ENCODE peak calls at places on chromosomes 4 and X, in nine cellular contexts. T is PC-3, M is cardiac muscle cell, S is progenitor cell of endocrine pancreas, U is GM12865, O is tibial nerve, G is fibroblast of pulmonary artery, F is right atrium auricular region, A is esophagus squamous epithelium. Q is an unnamed sample.

GRCh38 chr4:154551872-154552686 is 1.9 kb upstream of the PLRG1 start:
- DNase-seq in T (peak), U (peak), S (peak), O (peak), F (peak), A (peak), M (peak), G (peak), Q (peak)

GRCh38 chr4:150297861-150298474 is 219.7 kb downstream of the DCLK2 start:
- DNase-seq in O (no peak), S (no peak), M (peak), A (no peak), T (peak), F (no peak), U (peak), G (peak), Q (peak)

GRCh38 chr4:73600917-73601316 is 19.3 kb downstream of the RASSF6 start:
- DNase-seq in S (no peak), A (no peak), O (no peak), T (no peak), U (no peak), M (peak), F (no peak), G (peak), Q (no peak)

GRCh38 chrX:39983715-39984114 is 114.0 kb downstream of the BCOR start:
- DNase-seq in A (no peak), O (no peak), U (no peak), G (peak), S (no peak), T (no peak), M (peak), F (no peak), Q (no peak)

GRCh38 chrX:65587616-65588526 is 53.3 kb upstream of the LAS1L start:
- DNase-seq in U (no peak), T (peak), S (no peak), F (peak), G (peak), A (no peak), O (peak), M (peak), Q (no peak)

GRCh38 chrX:136658151-136658550 is 10.2 kb downstream of the CD40LG start:
- DNase-seq in T (no peak), F (no peak), O (no peak), M (no peak), U (peak), A (no peak), G (no peak), S (no peak), Q (no peak)

GRCh38 chr4:9792381-9792780 is 10.9 kb downstream of the DRD5 start:
- DNase-seq in A (no peak), T (no peak), S (no peak), F (no peak), M (no peak), U (no peak), O (no peak), G (no peak), Q (no peak)

GRCh38 chr4:99863804-99864203 is 30.4 kb downstream of the LAMTOR3 start:
- DNase-seq in T (peak), M (peak), A (no peak), O (no peak), S (no peak), G (peak), U (no peak), F (no peak), Q (no peak)

GRCh38 chrX:120456973-120457372 is 12.1 kb downstream of the LAMP2 start:
- DNase-seq in F (no peak), T (peak), U (peak), O (no peak), M (no peak), A (no peak), G (no peak), S (no peak), Q (no peak)

GRCh38 chrX:132077414-132077813 is 50.4 kb downstream of the FRMD7 start:
- DNase-seq in F (no peak), O (no peak), T (no peak), S (no peak), M (no peak), A (no peak), G (no peak), U (no peak), Q (no peak)

GRCh38 chr4:144709159-144709558 is 63.2 kb downstream of the HHIP start:
- DNase-seq in G (peak), F (no peak), U (no peak), O (no peak), M (peak), A (no peak), S (no peak), T (peak), Q (no peak)

GRCh38 chrX:9539611-9540387 is 74.9 kb downstream of the TBL1X start:
- DNase-seq in M (no peak), F (no peak), A (no peak), O (no peak), S (no peak), T (no peak), U (no peak), G (no peak), Q (no peak)

GRCh38 chr4:67714248-67714583 is 13.3 kb upstream of the UBA6 start:
- DNase-seq in G (no peak), M (peak), T (no peak), O (no peak), U (peak), F (no peak), S (no peak), A (no peak), Q (no peak)

GRCh38 chr4:138192113-138192512 is 50.0 kb downstream of the SLC7A11 start:
- DNase-seq in O (no peak), T (peak), M (no peak), A (no peak), G (no peak), S (no peak), F (no peak), U (peak), Q (no peak)

GRCh38 chr4:81412941-81413488 is 58.7 kb downstream of the RASGEF1B start:
- DNase-seq in O (no peak), S (no peak), T (no peak), A (no peak), M (no peak), F (no peak), G (no peak), U (no peak), Q (no peak)

GRCh38 chr4:84498203-84499026 is 677 bp downstream of the NKX6-1 start:
- DNase-seq in T (peak), G (peak), A (no peak), M (peak), F (no peak), S (no peak), O (no peak), U (no peak), Q (no peak)

GRCh38 chr4:52976523-52977230 is 114.6 kb downstream of the RASL11B start:
- DNase-seq in O (no peak), A (no peak), U (no peak), S (no peak), G (no peak), T (no peak), M (no peak), F (no peak), Q (no peak)

GRCh38 chrX:134210465-134210864 is 26.5 kb upstream of the CCDC160 start:
- DNase-seq in A (no peak), F (no peak), S (no peak), G (no peak), O (no peak), M (no peak), U (no peak), T (no peak), Q (no peak)

GRCh38 chr4:187996502-187997177 is 1.1 kb downstream of the ZFP42 start:
- DNase-seq in U (no peak), M (peak), O (no peak), F (no peak), T (no peak), A (no peak), G (no peak), S (no peak), Q (no peak)

GRCh38 chr4:56742080-56742871 is 61.2 kb upstream of the HOPX start:
- DNase-seq in T (peak), F (no peak), O (no peak), A (no peak), M (peak), S (no peak), U (no peak), G (no peak), Q (no peak)

GRCh38 chr4:185328586-185328985 is 67.1 kb downstream of the LRP2BP start:
- DNase-seq in F (no peak), G (no peak), O (no peak), T (no peak), S (no peak), U (no peak), M (no peak), A (no peak), Q (no peak)

GRCh38 chrX:32525234-32525633 is 686.1 kb downstream of the DMD start:
- DNase-seq in A (no peak), O (no peak), U (no peak), T (no peak), F (no peak), G (no peak), S (no peak), M (no peak), Q (no peak)

GRCh38 chrX:29903365-29903764 is 312.0 kb upstream of the MAGEB2 start:
- DNase-seq in U (no peak), S (no peak), T (peak), O (no peak), M (peak), G (peak), F (no peak), A (no peak), Q (no peak)

GRCh38 chr4:88283661-88284377 is 542 bp downstream of the PPM1K start:
- DNase-seq in O (peak), A (peak), F (peak), S (peak), M (peak), T (peak), U (peak), G (peak), Q (peak)

GRCh38 chr4:108774809-108775530 is 12.1 kb upstream of the ETNPPL start:
- DNase-seq in A (no peak), S (no peak), G (no peak), T (no peak), O (no peak), M (no peak), F (no peak), U (no peak), Q (no peak)
- TF ChIP-seq CTCF in A (no peak), S (no peak), G (no peak), T (no peak), O (no peak), M (no peak), F (peak), U (no peak), Q (peak)

GRCh38 chr4:6343950-6344408 is 74.3 kb downstream of the WFS1 start:
- DNase-seq in G (peak), S (no peak), T (peak), O (no peak), M (no peak), A (no peak), U (peak), F (no peak), Q (no peak)
- TF ChIP-seq CTCF in G (no peak), S (peak), T (peak), O (no peak), M (no peak), A (peak), U (peak), F (no peak), Q (no peak)

GRCh38 chr4:145867416-145867815 is 71.2 kb downstream of the ZNF827 start:
- DNase-seq in U (no peak), T (no peak), G (no peak), A (no peak), F (no peak), S (no peak), O (no peak), M (no peak), Q (no peak)

GRCh38 chr4:145871209-145871608 is 67.4 kb downstream of the ZNF827 start:
- DNase-seq in F (no peak), M (no peak), O (no peak), U (no peak), G (no peak), S (no peak), T (no peak), A (no peak), Q (no peak)

GRCh38 chr4:145870155-145871020 is 68.2 kb downstream of the ZNF827 start:
- DNase-seq in A (no peak), G (no peak), S (no peak), T (no peak), M (no peak), U (peak), F (no peak), O (no peak), Q (no peak)

GRCh38 chr4:145865274-145865941 is 73.2 kb downstream of the ZNF827 start:
- DNase-seq in T (no peak), G (no peak), F (no peak), U (peak), M (no peak), S (no peak), O (no peak), A (no peak), Q (no peak)

DNA sequence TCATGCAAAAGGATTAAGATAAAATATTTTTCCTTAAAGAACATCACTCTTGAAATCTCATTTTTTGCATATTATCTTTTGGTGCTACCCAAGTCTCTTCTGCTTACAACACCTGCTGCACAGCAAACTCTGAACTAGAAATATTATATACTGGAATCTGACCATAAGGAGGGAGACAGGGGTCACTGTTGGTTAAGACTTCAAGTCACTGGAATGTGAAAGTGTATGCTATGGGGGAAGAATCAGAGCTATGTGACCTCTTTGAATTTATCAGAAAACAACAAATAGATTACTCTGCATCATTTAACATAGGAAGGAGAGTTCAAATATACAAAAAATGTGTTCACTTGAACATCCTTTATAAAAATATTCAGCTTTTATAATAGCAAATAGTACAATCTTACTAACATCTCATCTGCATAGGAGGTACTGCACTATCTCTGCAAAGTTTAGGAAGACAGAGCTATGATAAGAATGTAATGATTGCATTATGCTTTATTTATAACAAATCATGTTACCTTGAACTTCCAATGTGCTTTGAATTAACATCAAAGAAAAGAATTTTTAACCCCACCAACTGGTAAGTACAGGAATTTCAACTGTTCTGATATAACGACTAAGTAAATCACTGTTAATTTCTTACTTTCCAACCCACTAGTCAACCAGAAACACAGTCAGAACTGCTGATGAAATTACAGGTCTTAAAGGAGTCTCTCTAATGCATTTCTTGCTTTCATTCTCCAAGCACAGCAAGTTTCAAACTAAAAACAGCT is 69.8 kb downstream of the ZNF827 start:
- DNase-seq in F (no peak), M (peak), T (peak), S (no peak), U (peak), O (no peak), G (no peak), A (no peak), Q (no peak)
- TF ChIP-seq CTCF in F (no peak), M (peak), T (peak), S (no peak), U (no peak), O (no peak), G (peak), A (no peak), Q (peak)

GRCh38 chrX:154598656-154599055 is 13.7 kb downstream of the CTAG1A start:
- DNase-seq in M (no peak), A (no peak), U (no peak), F (no peak), O (no peak), G (no peak), S (no peak), T (no peak), Q (no peak)

GRCh38 chrX:154594491-154594890 is 9.6 kb downstream of the CTAG1A start:
- DNase-seq in M (no peak), O (no peak), F (no peak), G (no peak), T (no peak), U (no peak), S (no peak), A (no peak), Q (no peak)

GRCh38 chrX:154597221-154597620 is 12.3 kb downstream of the CTAG1A start:
- DNase-seq in M (no peak), G (no peak), U (no peak), T (no peak), O (no peak), F (no peak), A (no peak), S (no peak), Q (no peak)

GRCh38 chrX:154595559-154595958 is 10.6 kb downstream of the CTAG1A start:
- DNase-seq in G (no peak), M (peak), S (no peak), T (peak), F (no peak), A (no peak), U (no peak), O (no peak), Q (no peak)

DNA sequence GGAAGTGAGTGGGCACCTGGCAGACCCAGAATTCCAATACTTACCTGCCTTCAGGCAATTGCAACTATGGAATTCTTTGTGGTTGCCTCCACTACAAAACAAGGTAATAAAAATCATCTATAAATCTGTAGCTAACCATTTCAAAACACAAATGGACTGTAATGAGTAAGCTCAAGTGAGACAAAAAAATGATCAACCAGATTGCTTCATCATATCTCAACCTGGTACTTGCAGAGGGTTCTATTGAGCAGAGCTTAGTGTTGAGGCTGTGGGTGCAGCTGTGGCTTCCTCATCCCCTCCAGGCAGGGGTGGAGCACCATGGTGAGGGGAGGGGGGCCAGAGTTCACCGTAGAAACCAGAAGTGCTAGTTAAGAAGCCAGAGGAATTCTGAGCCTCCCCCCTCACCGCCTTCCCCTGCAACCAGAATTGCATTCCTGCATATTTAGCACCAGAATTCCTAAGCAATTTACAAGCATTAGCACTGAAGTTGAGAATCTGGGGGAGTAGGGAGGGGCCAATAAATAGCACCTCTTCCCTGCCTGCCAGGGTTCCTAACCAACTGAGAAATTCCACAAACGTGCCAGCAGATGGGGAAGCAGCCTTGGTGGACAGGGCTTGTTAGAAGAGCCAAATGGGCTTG is 11.5 kb downstream of the CTAG1A start:
- DNase-seq in U (no peak), G (peak), T (peak), A (no peak), F (no peak), S (no peak), M (peak), O (no peak), Q (no peak)
- TF ChIP-seq CTCF in U (no peak), G (no peak), T (peak), A (no peak), F (no peak), S (no peak), M (no peak), O (no peak), Q (no peak)

DNA sequence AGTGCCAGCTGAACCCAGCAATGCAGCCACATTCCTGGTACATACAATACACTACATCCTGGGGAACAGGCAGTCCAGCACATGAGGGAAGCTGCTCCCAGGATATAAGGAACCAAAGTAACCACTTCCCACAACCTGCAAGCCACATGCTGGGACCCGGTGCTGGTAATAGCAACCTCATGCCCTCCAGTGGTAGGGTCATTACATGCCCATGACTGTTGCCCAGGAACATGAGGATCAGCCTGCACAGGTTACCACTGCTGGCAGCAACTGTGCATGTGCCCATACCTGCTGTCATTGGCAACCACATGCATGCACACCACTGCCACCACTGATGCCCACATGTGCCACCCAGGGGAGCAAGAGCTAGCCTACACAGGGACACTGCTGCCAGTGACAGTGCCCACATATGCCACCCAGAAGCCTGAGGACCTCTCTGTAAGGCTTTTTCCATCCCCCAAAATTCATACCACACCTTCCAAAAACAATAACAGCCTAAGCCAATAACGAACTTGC is 1982.5 kb downstream of the ARAP2 start:
- DNase-seq in S (no peak), G (no peak), A (no peak), M (no peak), O (no peak), F (no peak), T (peak), U (no peak), Q (no peak)
- TF ChIP-seq CTCF in S (no peak), G (no peak), A (no peak), M (no peak), O (no peak), F (no peak), T (no peak), U (no peak), Q (no peak)

DNA sequence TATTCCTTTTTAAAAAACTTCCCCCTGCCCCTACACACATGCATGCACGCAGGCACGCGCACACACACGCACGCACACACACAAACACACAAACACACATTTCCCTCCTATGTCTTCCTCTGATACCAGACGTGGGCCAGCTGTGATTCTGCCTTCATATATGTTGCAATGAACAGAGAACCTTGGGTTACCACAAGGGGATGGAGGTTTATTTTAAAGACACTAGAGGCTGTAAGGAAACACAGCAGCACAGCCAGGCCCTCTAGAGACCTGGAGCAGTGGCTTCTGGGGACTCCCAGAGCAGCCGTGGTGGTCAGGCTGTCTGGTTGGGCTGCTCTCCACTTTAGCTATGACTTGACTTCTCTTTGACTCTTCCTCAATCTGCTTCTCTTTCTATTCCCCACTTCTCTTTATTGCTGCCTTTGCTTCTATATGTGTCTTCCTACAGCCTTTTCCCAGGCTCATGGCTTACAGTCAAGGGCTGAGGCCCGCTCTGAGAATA is 3.2 kb upstream of the TLR10 start:
- DNase-seq in F (no peak), T (no peak), G (no peak), O (no peak), M (no peak), S (no peak), U (peak), A (no peak), Q (no peak)
- TF ChIP-seq CTCF in F (no peak), T (no peak), G (no peak), O (no peak), M (no peak), S (no peak), U (no peak), A (no peak), Q (no peak)